ENCODE peak calls at places on chromosomes 11 and 22, in eight cellular contexts. D is uterus, A is lower lobe of right lung, C is fibroblast of lung, V is AG04450, G is mammary epithelial cell, Y is MM.1S, J is ovary. O is an unnamed sample. For H3K9me3, the result is how much of the 10 kb centered on the place peaks cover.

GRCh38 chr11:17831883-17832282 is 97.3 kb downstream of the KCNC1 start:
- DNase-seq in D (no peak), A (no peak), C (no peak), V (no peak), G (no peak), Y (no peak), J (no peak), O (no peak)

GRCh38 chr22:20080445-20080775 is 369 bp downstream of the DGCR8 start:
- DNase-seq in D (peak), A (peak), C (peak), V (no peak), G (peak), Y (peak), J (peak), O (peak)

GRCh38 chr22:19143967-19144400 is 467 bp downstream of the ESS2 start:
- DNase-seq in D (no peak), A (no peak), C (peak), V (no peak), G (peak), Y (no peak), J (no peak), O (no peak)

GRCh38 chr11:115990004-115990447 is 485.8 kb upstream of the CADM1 start:
- DNase-seq in D (no peak), A (peak), C (no peak), V (no peak), G (no peak), Y (no peak), J (no peak), O (peak)

GRCh38 chr11:6067502-6067901 is 36.9 kb upstream of the OR56A1 start:
- DNase-seq in D (no peak), A (no peak), C (no peak), V (no peak), G (no peak), Y (no peak), J (no peak), O (no peak)

GRCh38 chr22:20438066-20438677 is 547 bp upstream of the SCARF2 start:
- DNase-seq in D (no peak), A (peak), C (peak), V (no peak), G (no peak), Y (no peak), J (peak), O (peak)

GRCh38 chr11:133038850-133039249 is 493.5 kb downstream of the OPCML start:
- DNase-seq in D (no peak), A (no peak), C (no peak), V (no peak), G (no peak), Y (peak), J (no peak), O (no peak)

GRCh38 chr11:5476184-5476819 is 12.2 kb upstream of the OR52D1 start:
- DNase-seq in D (no peak), A (no peak), C (peak), V (peak), G (peak), Y (peak), J (peak), O (peak)

GRCh38 chr11:134642206-134642605 is 230.2 kb upstream of the B3GAT1 start:
- DNase-seq in D (no peak), A (no peak), C (no peak), V (no peak), G (no peak), Y (no peak), J (no peak), O (no peak)

GRCh38 chr22:27348634-27349033 is 452.9 kb downstream of the MN1 start:
- DNase-seq in D (no peak), A (no peak), C (peak), V (no peak), G (peak), Y (no peak), J (no peak), O (peak)

GRCh38 chr11:120546312-120547205 is 35.0 kb downstream of the GRIK4 start:
- DNase-seq in D (peak), A (no peak), C (peak), V (peak), G (peak), Y (no peak), J (peak), O (peak)

GRCh38 chr11:134228625-134229024 is 4.2 kb downstream of the VPS26B start:
- DNase-seq in D (no peak), A (no peak), C (peak), V (no peak), G (no peak), Y (peak), J (no peak), O (no peak)

GRCh38 chr11:121038642-121039409 is 14.9 kb downstream of the TBCEL start:
- DNase-seq in D (no peak), A (no peak), C (no peak), V (no peak), G (no peak), Y (no peak), J (no peak), O (no peak)

GRCh38 chr11:8963569-8964323 is 496 bp downstream of the TMEM9B start:
- DNase-seq in D (no peak), A (peak), C (peak), V (no peak), G (no peak), Y (peak), J (peak), O (peak)

GRCh38 chr11:57335343-57336110 is at the start of gene SSRP1:
- DNase-seq in D (peak), A (peak), C (peak), V (no peak), G (peak), Y (peak), J (peak), O (peak)

GRCh38 chr11:61018059-61018458 is 46.6 kb downstream of the CD6 start:
- DNase-seq in D (no peak), A (no peak), C (no peak), V (no peak), G (no peak), Y (no peak), J (no peak), O (no peak)

GRCh38 chr11:16215352-16215751 is 141.0 kb downstream of the SOX6 start:
- DNase-seq in D (no peak), A (no peak), C (no peak), V (no peak), G (no peak), Y (no peak), J (no peak), O (no peak)

GRCh38 chr11:57240757-57241156 is 3.7 kb upstream of the APLNR start:
- DNase-seq in D (no peak), A (no peak), C (no peak), V (no peak), G (no peak), Y (no peak), J (no peak), O (no peak)

GRCh38 chr11:32429477-32429876 is 5.9 kb downstream of the WT1 start:
- DNase-seq in D (no peak), A (no peak), C (no peak), V (no peak), G (no peak), Y (no peak), J (no peak), O (no peak)

GRCh38 chr22:29136715-29137700 is 64.2 kb downstream of the KREMEN1 start:
- DNase-seq in D (no peak), A (no peak), C (no peak), V (no peak), G (no peak), Y (no peak), J (no peak), O (no peak)

GRCh38 chr11:94653561-94653960 is 86.4 kb downstream of the PIWIL4 start:
- DNase-seq in D (no peak), A (no peak), C (no peak), V (no peak), G (no peak), Y (no peak), J (no peak), O (no peak)

GRCh38 chr11:34345012-34345804 is 12.6 kb downstream of the ABTB2 start:
- DNase-seq in D (peak), A (no peak), C (peak), V (no peak), G (peak), Y (no peak), J (peak), O (peak)

GRCh38 chr11:65710424-65710823 is 1.6 kb upstream of the KAT5 start:
- DNase-seq in D (no peak), A (no peak), C (no peak), V (no peak), G (peak), Y (no peak), J (no peak), O (no peak)

GRCh38 chr11:118088531-118088930 is 1.8 kb upstream of the SMIM35 start:
- DNase-seq in D (no peak), A (peak), C (no peak), V (no peak), G (peak), Y (no peak), J (no peak), O (peak)

GRCh38 chr22:35894937-35895708 is 133.5 kb downstream of the RBFOX2 start:
- DNase-seq in D (peak), A (no peak), C (peak), V (peak), G (peak), Y (no peak), J (peak), O (peak)

GRCh38 chr11:73597956-73598718 is at the start of gene FAM168A:
- DNase-seq in D (peak), A (peak), C (peak), V (peak), G (peak), Y (peak), J (peak), O (peak)

GRCh38 chr11:36509694-36510566 is at the start of gene TRAF6:
- DNase-seq in D (peak), A (peak), C (peak), V (peak), G (peak), Y (peak), J (peak), O (peak)
- H3K27ac ChIP-seq in D (peak), A (peak), C (peak), V (peak), G (peak), Y (peak), J (peak), O (peak)

GRCh38 chr22:48332438-48333322 is 1495.0 kb downstream of the BRD1 start:
- DNase-seq in D (no peak), A (peak), C (no peak), V (no peak), G (no peak), Y (no peak), J (no peak), O (no peak)
- H3K9me3 ChIP-seq in D (under half), A (under half), C (under half), V (half or more), G (half or more), Y (under half), J (under half), O (under half)

GRCh38 chr11:10432971-10433370 is 22.1 kb upstream of the AMPD3 start:
- DNase-seq in D (no peak), A (no peak), C (no peak), V (no peak), G (no peak), Y (no peak), J (no peak), O (no peak)
- TF ChIP-seq CTCF in D (no peak), A (no peak), C (no peak), V (no peak), G (no peak), Y (no peak), J (no peak), O (no peak)

DNA sequence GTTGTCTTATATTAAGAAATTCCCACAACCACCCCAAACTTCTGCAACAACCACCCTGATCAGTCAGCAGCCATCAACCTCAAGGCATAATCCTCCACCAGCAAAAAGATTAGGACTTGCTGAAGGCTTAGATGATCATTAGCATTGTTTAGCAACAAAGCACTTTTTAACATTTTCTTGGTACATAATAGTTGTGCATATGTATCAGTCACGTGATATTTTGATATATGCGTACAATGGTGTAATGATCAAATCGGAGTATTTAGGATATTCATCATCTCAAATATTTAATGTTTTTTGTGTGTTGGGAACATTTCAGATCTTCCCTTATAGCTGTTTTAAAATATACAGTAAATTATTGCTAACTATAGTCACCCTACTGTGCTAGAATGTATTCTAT is 73.5 kb upstream of the API5 start:
- DNase-seq in D (no peak), A (no peak), C (no peak), V (no peak), G (no peak), Y (no peak), J (no peak), O (no peak)
- H3K27ac ChIP-seq in D (no peak), A (no peak), C (no peak), V (no peak), G (no peak), Y (no peak), J (no peak), O (no peak)

DNA sequence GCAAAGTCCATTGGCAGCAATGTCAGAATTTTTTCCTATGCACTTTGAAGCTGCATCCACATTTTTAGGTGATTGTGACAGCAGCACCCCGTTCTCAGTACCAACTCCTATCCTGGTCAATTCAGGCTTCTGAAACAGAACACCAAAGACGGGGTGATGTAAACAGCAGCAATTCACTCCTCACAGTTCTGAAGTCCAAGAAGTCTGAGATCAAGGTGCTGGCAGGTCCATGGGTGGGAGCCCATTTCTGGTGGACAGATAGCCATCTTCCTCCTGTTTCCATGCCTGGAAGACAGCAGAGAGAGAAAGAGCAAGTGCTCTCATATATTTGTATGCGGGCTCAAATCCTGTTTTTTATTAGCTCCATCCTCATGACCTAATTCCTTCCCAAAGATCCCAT is 471.2 kb downstream of the BRD1 start:
- DNase-seq in D (no peak), A (no peak), C (no peak), V (no peak), G (no peak), Y (no peak), J (no peak), O (no peak)
- H3K9me3 ChIP-seq in D (under half), A (under half), C (under half), V (half or more), G (half or more), Y (under half), J (under half), O (under half)

DNA sequence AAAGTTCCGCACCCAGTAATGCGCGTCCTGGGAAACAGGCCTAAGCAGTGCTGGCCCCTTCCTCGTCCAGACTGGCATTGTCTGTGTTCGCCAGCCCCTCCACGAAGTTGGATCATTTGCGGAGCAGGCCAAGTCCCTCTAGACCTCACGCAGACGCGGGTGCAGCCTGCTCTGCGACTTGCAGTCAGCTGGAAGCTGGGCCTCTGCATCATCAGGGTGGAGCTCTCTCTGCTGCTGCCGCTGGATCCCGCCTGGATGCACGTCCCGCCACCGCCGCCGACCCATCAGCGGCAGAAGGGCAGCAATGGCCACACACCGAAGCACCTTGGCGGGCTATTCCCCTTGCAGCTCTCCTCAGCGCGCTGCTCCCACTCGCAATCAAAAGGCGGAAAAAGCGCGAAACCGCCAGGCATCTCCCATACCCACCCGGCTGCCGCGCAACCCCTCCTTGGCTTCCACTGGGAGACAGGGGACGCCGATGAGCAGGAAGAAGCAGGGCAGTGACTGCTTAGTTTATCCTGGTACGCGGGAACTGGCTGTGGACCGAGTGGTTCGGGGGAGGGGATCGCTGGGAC is 34.1 kb upstream of the GLYATL1 start:
- DNase-seq in D (no peak), A (peak), C (peak), V (no peak), G (peak), Y (no peak), J (no peak), O (no peak)
- TF ChIP-seq CTCF in D (no peak), A (no peak), C (peak), V (peak), G (peak), Y (no peak), J (no peak), O (no peak)

GRCh38 chr22:43436536-43437267 is 24.9 kb downstream of the MPPED1 start:
- DNase-seq in D (no peak), A (no peak), C (no peak), V (no peak), G (no peak), Y (no peak), J (no peak), O (peak)

GRCh38 chr22:43433904-43434600 is 22.2 kb downstream of the MPPED1 start:
- DNase-seq in D (no peak), A (no peak), C (no peak), V (no peak), G (no peak), Y (no peak), J (no peak), O (no peak)

GRCh38 chr22:43437871-43438475 is 26.2 kb downstream of the MPPED1 start:
- DNase-seq in D (peak), A (no peak), C (no peak), V (no peak), G (no peak), Y (no peak), J (no peak), O (no peak)

GRCh38 chr22:43434601-43435311 is 22.9 kb downstream of the MPPED1 start:
- DNase-seq in D (no peak), A (no peak), C (no peak), V (no peak), G (no peak), Y (no peak), J (no peak), O (no peak)

GRCh38 chr22:43435851-43436535 is 24.2 kb downstream of the MPPED1 start:
- DNase-seq in D (no peak), A (no peak), C (no peak), V (no peak), G (no peak), Y (no peak), J (no peak), O (peak)
- H3K27ac ChIP-seq in D (no peak), A (no peak), C (no peak), V (no peak), G (no peak), Y (no peak), J (no peak), O (no peak)

GRCh38 chr22:47202819-47203553 is 440.5 kb downstream of the TBC1D22A start:
- DNase-seq in D (no peak), A (no peak), C (no peak), V (no peak), G (no peak), Y (no peak), J (no peak), O (no peak)

GRCh38 chr22:47200273-47201051 is 438.0 kb downstream of the TBC1D22A start:
- DNase-seq in D (no peak), A (no peak), C (no peak), V (no peak), G (no peak), Y (no peak), J (peak), O (no peak)

GRCh38 chr22:47201186-47201995 is 438.9 kb downstream of the TBC1D22A start:
- DNase-seq in D (no peak), A (no peak), C (no peak), V (no peak), G (no peak), Y (no peak), J (peak), O (no peak)

GRCh38 chr22:47203554-47203991 is 441.1 kb downstream of the TBC1D22A start:
- DNase-seq in D (no peak), A (no peak), C (no peak), V (no peak), G (no peak), Y (no peak), J (peak), O (no peak)

DNA sequence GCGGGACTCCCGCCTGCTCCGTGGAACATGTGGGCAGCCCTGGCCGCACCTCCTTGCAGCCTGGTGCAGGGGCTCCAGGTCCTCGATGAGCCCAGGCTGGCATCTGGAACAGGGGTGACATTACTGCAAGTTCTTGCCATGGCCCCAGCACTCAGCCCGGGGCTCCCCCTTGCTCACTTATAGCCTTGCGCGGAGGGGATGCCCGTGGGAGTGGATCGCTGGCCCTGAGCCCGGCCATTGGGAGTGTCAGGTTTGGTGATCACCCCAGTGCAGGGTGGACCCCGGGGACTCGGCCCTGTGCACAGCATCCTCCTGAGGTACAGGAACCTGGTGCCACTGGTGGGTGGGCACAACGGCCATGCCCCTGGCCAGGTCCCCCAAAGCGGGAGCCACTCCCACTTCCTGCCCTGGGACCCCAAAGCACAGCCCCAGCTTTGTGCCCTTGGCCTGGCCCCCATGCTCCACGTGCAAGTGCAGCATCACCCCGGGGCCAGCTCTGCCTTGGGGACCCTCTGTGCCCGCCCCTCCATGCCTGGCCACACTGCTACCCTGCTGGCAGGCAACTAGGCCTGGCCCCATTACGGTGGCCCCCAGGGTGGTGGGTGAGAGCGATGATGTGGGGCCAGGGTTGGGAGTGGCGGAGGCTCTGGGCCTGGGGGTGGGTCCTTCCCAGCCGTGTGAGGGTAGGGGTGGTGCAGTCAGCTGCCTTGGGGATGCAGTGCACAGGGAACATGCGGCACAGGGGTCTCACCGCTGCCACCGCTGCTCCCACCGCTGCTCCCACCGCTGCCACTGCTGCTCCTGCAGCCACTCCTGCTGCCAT is 439.8 kb downstream of the TBC1D22A start:
- DNase-seq in D (no peak), A (no peak), C (no peak), V (no peak), G (no peak), Y (no peak), J (peak), O (no peak)
- H3K9me3 ChIP-seq in D (under half), A (under half), C (under half), V (under half), G (under half), Y (under half), J (under half), O (under half)

GRCh38 chr11:43130616-43131015 is 181.2 kb upstream of the API5 start:
- DNase-seq in D (no peak), A (no peak), C (no peak), V (no peak), G (no peak), Y (no peak), J (no peak), O (no peak)
- TF ChIP-seq CTCF in D (no peak), A (no peak), C (no peak), V (no peak), G (no peak), Y (no peak), J (no peak), O (no peak)

O was measured in thyroid gland.